ENCODE peak calls at places on chromosomes 16 and 17, in four cellular contexts. T is WTC11, M is K562, U is HepG2. S is an unnamed sample.

GRCh38 chr16:67806428-67807147 is at the start of the genes RANBP10 and TSNAXIP1:
- DNase-seq in T (peak; percentile 98), M (peak; percentile 99), U (peak; percentile 100), S (peak; percentile 95)

GRCh38 chr17:80705988-80706387 is 161.3 kb downstream of the RPTOR start:
- DNase-seq in T (no peak), M (no peak), U (no peak), S (no peak)

GRCh38 chr17:11813278-11813677 is 184.0 kb downstream of the ZNF18 start:
- DNase-seq in T (no peak), M (no peak), U (no peak), S (no peak)

GRCh38 chr16:1271380-1271749 is 15.5 kb downstream of the TPSD1 start:
- DNase-seq in T (no peak), M (no peak), U (no peak), S (no peak)

GRCh38 chr17:42778570-42778969 is 1.8 kb upstream of the WNK4 start:
- DNase-seq in T (no peak), M (peak; percentile 49), U (no peak), S (no peak)

GRCh38 chr17:34252138-34252889 is 2.8 kb upstream of the CCL2 start:
- DNase-seq in T (peak; percentile 23), M (peak; percentile 46), U (no peak), S (no peak)

GRCh38 chr17:247767-248166 is 66.3 kb upstream of the DOC2B start:
- DNase-seq in T (peak; percentile 8), M (no peak), U (no peak), S (no peak)

GRCh38 chr17:32208436-32208835 is 57.2 kb upstream of the RHBDL3 start:
- DNase-seq in T (no peak), M (no peak), U (no peak), S (no peak)

GRCh38 chr17:78294356-78294755 is 62.9 kb downstream of the TMEM235 start:
- DNase-seq in T (no peak), M (no peak), U (no peak), S (no peak)

GRCh38 chr17:78494189-78494960 is 82.8 kb downstream of the DNAH17 start:
- DNase-seq in T (no peak), M (no peak), U (no peak), S (no peak)

GRCh38 chr17:29066053-29066452 is 23.1 kb downstream of the PIPOX start:
- DNase-seq in T (no peak), M (no peak), U (no peak), S (no peak)

GRCh38 chr16:28882476-28883180 is 4.3 kb downstream of the ATP2A1 start:
- DNase-seq in T (peak; percentile 63), M (no peak), U (no peak), S (no peak)

GRCh38 chr17:17890773-17891759 is 54.3 kb upstream of the SREBF1 start:
- DNase-seq in T (peak; percentile 70), M (peak; percentile 77), U (peak; percentile 70), S (peak; percentile 67)

GRCh38 chr17:74825952-74826713 is 33.6 kb downstream of the GRIN2C start:
- DNase-seq in T (no peak), M (no peak), U (no peak), S (no peak)

GRCh38 chr17:41639492-41640473 is 15.4 kb upstream of the KRT17 start:
- DNase-seq in T (no peak), M (no peak), U (peak; percentile 34), S (no peak)

GRCh38 chr17:28144019-28144418 is 101.5 kb downstream of the NLK start:
- DNase-seq in T (no peak), M (no peak), U (no peak), S (no peak)

GRCh38 chr17:43645765-43646481 is 15.8 kb downstream of the MEOX1 start:
- DNase-seq in T (peak; percentile 60), M (no peak), U (no peak), S (no peak)

GRCh38 chr16:89473791-89474414 is 16.5 kb downstream of the ANKRD11 start:
- DNase-seq in T (no peak), M (no peak), U (no peak), S (no peak)

GRCh38 chr17:79114455-79115301 is 40.1 kb downstream of the ENGASE start:
- DNase-seq in T (no peak), M (no peak), U (no peak), S (peak; percentile 46)

GRCh38 chr16:27314161-27314723 is 468 bp downstream of the IL4R start:
- DNase-seq in T (peak; percentile 34), M (peak; percentile 37), U (peak; percentile 63), S (peak; percentile 29)

GRCh38 chr16:68348645-68349445 is 38.0 kb downstream of the PRMT7 start:
- DNase-seq in T (no peak), M (no peak), U (no peak), S (no peak)

GRCh38 chr17:77649717-77650211 is 308.7 kb upstream of the TNRC6C start:
- DNase-seq in T (no peak), M (peak; percentile 17), U (no peak), S (peak; percentile 27)

GRCh38 chr16:78579020-78579419 is 479.6 kb downstream of the WWOX start:
- DNase-seq in T (no peak), M (no peak), U (no peak), S (no peak)

GRCh38 chr16:79186196-79186595 is 414.3 kb downstream of the MAF start:
- DNase-seq in T (no peak), M (peak; percentile 3), U (no peak), S (no peak)

GRCh38 chr16:31916056-31916488 is 42.5 kb downstream of the ZNF267 start:
- DNase-seq in T (no peak), M (no peak), U (no peak), S (no peak)

GRCh38 chr17:79627184-79627765 is 16.4 kb upstream of the RBFOX3 start:
- DNase-seq in T (peak; percentile 7), M (no peak), U (no peak), S (no peak)

GRCh38 chr17:4318186-4318585 is 48.3 kb downstream of the UBE2G1 start:
- DNase-seq in T (no peak), M (no peak), U (no peak), S (no peak)

GRCh38 chr17:78379134-78379497 is 667 bp downstream of the PGS1 start:
- DNase-seq in T (no peak), M (no peak), U (peak; percentile 81), S (no peak)

GRCh38 chr17:64002658-64003525 is 4.7 kb downstream of the PRR29 start:
- DNase-seq in T (no peak), M (no peak), U (no peak), S (no peak)

DNA sequence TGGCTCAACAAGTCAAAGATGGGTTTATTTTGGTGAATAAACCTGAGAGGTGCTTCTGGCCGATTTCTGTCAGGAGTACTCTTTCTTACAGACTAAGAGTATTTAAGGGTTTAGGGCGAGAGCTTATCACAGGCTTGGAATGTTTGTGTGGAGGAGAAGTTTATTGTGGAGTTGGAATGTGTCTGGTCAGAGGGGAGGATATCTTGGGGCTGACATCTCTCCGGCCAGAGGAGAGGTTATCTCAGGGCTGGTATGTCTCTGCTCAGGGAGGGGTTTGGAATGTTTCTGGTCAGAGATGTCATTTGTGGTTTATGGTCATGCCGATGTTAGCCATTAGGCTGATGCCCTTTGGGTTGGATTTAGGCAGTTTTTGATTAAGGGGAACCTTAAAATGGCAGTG is 236.4 kb upstream of the EEF2KMT start:
- DNase-seq in T (no peak), M (no peak), U (no peak), S (no peak)
- TF ChIP-seq ELF4 in T (no peak), M (no peak), U (no peak), S (no peak)

DNA sequence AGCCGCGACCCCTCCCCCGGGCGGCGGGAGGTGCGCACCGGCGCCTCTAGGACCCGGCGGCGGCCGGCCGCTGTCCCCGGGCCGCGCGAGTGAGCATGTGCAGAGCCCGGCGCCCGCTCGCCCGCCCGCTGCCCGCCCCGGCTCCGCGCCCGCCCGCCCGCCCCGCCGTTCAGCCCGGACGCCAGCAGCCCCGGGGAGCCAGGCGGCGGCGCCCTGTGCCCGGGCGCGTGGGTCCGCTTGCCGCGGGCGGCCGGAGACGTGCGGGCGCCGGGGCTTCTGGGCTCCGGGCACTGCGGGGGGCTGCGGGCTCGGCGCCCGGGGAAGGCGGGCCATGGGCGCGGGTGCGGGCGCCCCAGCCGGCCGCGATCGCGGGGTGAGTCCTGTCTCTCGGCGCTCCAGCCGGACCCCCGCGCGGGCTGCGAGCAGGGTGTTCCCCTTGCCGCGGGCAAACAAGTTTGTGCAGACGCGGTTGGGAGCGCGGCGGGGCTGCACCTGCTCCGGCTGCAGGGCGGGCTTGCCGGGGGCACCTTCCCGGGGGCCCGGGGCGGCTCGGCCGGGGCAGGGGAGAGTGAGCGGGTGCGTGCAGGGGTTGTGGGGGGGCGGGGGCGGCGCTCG is at the start of gene WSCD1:
- DNase-seq in T (peak; percentile 33), M (no peak), U (no peak), S (peak; percentile 77)
- TF ChIP-seq ELF4 in T (no peak), M (no peak), U (no peak), S (no peak)

GRCh38 chr16:19578378-19578851 is 22.9 kb downstream of the VPS35L start:
- DNase-seq in T (no peak), M (no peak), U (no peak), S (no peak)
- TF ChIP-seq ELF4 in T (no peak), M (no peak), U (no peak), S (no peak)

GRCh38 chr17:57677301-57677700 is 67.8 kb downstream of the CCDC182 start:
- DNase-seq in T (no peak), M (no peak), U (no peak), S (no peak)
- TF ChIP-seq ELF4 in T (no peak), M (no peak), U (no peak), S (no peak)

DNA sequence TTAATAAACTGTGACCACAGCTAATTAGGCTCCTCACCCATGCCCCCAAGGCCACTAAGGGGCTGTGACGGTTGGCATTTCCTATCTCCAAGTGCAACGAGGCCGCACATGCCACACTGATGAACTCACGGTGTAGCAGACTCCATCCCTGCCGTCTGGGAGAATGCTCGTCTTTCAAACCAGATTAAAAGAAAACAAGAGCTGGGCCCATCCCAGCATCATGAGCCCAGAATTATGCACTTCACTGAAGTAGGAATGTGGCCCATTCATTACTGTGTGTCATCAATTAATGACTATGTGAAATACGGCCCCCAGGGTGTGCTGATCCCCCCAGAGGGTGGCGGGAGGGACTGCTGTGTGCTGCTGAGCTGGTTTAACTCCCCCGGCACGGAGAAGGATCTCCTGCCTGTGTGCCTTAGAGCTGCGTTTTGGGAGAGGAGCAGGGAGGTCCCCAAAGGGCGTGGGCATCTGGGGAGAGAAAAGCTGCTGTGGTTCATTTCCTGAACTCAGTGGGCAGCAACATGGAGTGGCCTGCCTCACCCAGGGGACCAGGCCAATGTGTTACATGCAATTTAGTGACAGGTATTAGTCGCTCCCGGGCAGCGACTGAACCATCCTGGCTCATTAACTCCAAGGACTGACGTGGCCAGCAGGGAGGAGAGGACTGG is 194.5 kb downstream of the FOXL1 start:
- DNase-seq in T (no peak), M (no peak), U (no peak), S (no peak)
- TF ChIP-seq ELF4 in T (no peak), M (no peak), U (no peak), S (no peak)

GRCh38 chr16:11165349-11165748 is 90.7 kb downstream of the SOCS1 start:
- DNase-seq in T (no peak), M (peak; percentile 51), U (no peak), S (no peak)

GRCh38 chr16:11165894-11166665 is 89.9 kb downstream of the SOCS1 start:
- DNase-seq in T (no peak), M (no peak), U (no peak), S (no peak)

GRCh38 chr16:11170201-11170600 is 85.8 kb downstream of the SOCS1 start:
- DNase-seq in T (no peak), M (no peak), U (no peak), S (no peak)

GRCh38 chr16:11168386-11169065 is 87.5 kb downstream of the SOCS1 start:
- DNase-seq in T (no peak), M (no peak), U (no peak), S (no peak)

GRCh38 chr16:11167581-11167980 is 88.4 kb downstream of the SOCS1 start:
- DNase-seq in T (no peak), M (no peak), U (no peak), S (no peak)
- TF ChIP-seq ELF4 in T (no peak), M (no peak), U (no peak), S (no peak)

S was measured in HEK293T.